ENCODE peak calls at places on chromosomes 4 and X, in five cellular contexts. One of them, this sample, is unnamed.

GRCh38 chrX:128365523-128365922 is 313.3 kb upstream of the ACTRT1 start:
- DNase-seq in activated CD4-positive, alpha-beta T cell treated with anti-CD3 and anti-CD28 coated beads, Interleukin-2, amount 10 ng/mL, durations not matched to agents 7 days and 5 days: no peak
- DNase-seq in central memory CD4-positive, alpha-beta T cell: no peak
- DNase-seq in GM04504: no peak
- DNase-seq in body of pancreas: no peak
- DNase-seq in this sample: no peak

GRCh38 chr4:125042031-125042430 is 272.7 kb upstream of the FAT4 start:
- DNase-seq in activated CD4-positive, alpha-beta T cell treated with anti-CD3 and anti-CD28 coated beads, Interleukin-2, amount 10 ng/mL, durations not matched to agents 7 days and 5 days: no peak
- DNase-seq in central memory CD4-positive, alpha-beta T cell: no peak
- DNase-seq in GM04504: no peak
- DNase-seq in body of pancreas: no peak
- DNase-seq in this sample: no peak

GRCh38 chr4:176782191-176782590 is 10.5 kb downstream of the VEGFC start:
- DNase-seq in activated CD4-positive, alpha-beta T cell treated with anti-CD3 and anti-CD28 coated beads, Interleukin-2, amount 10 ng/mL, durations not matched to agents 7 days and 5 days: no peak
- DNase-seq in central memory CD4-positive, alpha-beta T cell: no peak
- DNase-seq in GM04504: no peak
- DNase-seq in body of pancreas: no peak
- DNase-seq in this sample: no peak

GRCh38 chr4:11011249-11011648 is 326.7 kb upstream of the CLNK start:
- DNase-seq in activated CD4-positive, alpha-beta T cell treated with anti-CD3 and anti-CD28 coated beads, Interleukin-2, amount 10 ng/mL, durations not matched to agents 7 days and 5 days: no peak
- DNase-seq in central memory CD4-positive, alpha-beta T cell: no peak
- DNase-seq in GM04504: no peak
- DNase-seq in body of pancreas: no peak
- DNase-seq in this sample: no peak

GRCh38 chr4:3414421-3415279 is 27.1 kb upstream of the HGFAC start:
- DNase-seq in activated CD4-positive, alpha-beta T cell treated with anti-CD3 and anti-CD28 coated beads, Interleukin-2, amount 10 ng/mL, durations not matched to agents 7 days and 5 days: no peak
- DNase-seq in central memory CD4-positive, alpha-beta T cell: no peak
- DNase-seq in GM04504: no peak
- DNase-seq in body of pancreas: no peak
- DNase-seq in this sample: no peak

GRCh38 chr4:84878541-84878940 is 87.9 kb downstream of the WDFY3 start:
- DNase-seq in activated CD4-positive, alpha-beta T cell treated with anti-CD3 and anti-CD28 coated beads, Interleukin-2, amount 10 ng/mL, durations not matched to agents 7 days and 5 days: no peak
- DNase-seq in central memory CD4-positive, alpha-beta T cell: no peak
- DNase-seq in GM04504: no peak
- DNase-seq in body of pancreas: no peak
- DNase-seq in this sample: no peak

GRCh38 chr4:114028071-114028470 is 48.6 kb upstream of the ARSJ start:
- DNase-seq in activated CD4-positive, alpha-beta T cell treated with anti-CD3 and anti-CD28 coated beads, Interleukin-2, amount 10 ng/mL, durations not matched to agents 7 days and 5 days: no peak
- DNase-seq in central memory CD4-positive, alpha-beta T cell: no peak
- DNase-seq in GM04504: no peak
- DNase-seq in body of pancreas: no peak
- DNase-seq in this sample: peak

GRCh38 chr4:117817316-117817715 is 217.0 kb upstream of the NDST3 start:
- DNase-seq in activated CD4-positive, alpha-beta T cell treated with anti-CD3 and anti-CD28 coated beads, Interleukin-2, amount 10 ng/mL, durations not matched to agents 7 days and 5 days: no peak
- DNase-seq in central memory CD4-positive, alpha-beta T cell: no peak
- DNase-seq in GM04504: no peak
- DNase-seq in body of pancreas: no peak
- DNase-seq in this sample: no peak

GRCh38 chrX:136106920-136107534 is 40.3 kb upstream of the FHL1 start:
- DNase-seq in activated CD4-positive, alpha-beta T cell treated with anti-CD3 and anti-CD28 coated beads, Interleukin-2, amount 10 ng/mL, durations not matched to agents 7 days and 5 days: no peak
- DNase-seq in central memory CD4-positive, alpha-beta T cell: no peak
- DNase-seq in GM04504: no peak
- DNase-seq in body of pancreas: no peak
- DNase-seq in this sample: no peak

GRCh38 chr4:17895481-17895880 is 84.7 kb downstream of the NCAPG start:
- DNase-seq in activated CD4-positive, alpha-beta T cell treated with anti-CD3 and anti-CD28 coated beads, Interleukin-2, amount 10 ng/mL, durations not matched to agents 7 days and 5 days: no peak
- DNase-seq in central memory CD4-positive, alpha-beta T cell: no peak
- DNase-seq in GM04504: no peak
- DNase-seq in body of pancreas: no peak
- DNase-seq in this sample: no peak

GRCh38 chr4:145345401-145345800 is 136.3 kb upstream of the SMAD1 start:
- DNase-seq in activated CD4-positive, alpha-beta T cell treated with anti-CD3 and anti-CD28 coated beads, Interleukin-2, amount 10 ng/mL, durations not matched to agents 7 days and 5 days: no peak
- DNase-seq in central memory CD4-positive, alpha-beta T cell: no peak
- DNase-seq in GM04504: no peak
- DNase-seq in body of pancreas: no peak
- DNase-seq in this sample: no peak